ENCODE peak calls at places on chromosomes 7 and 10, in six cellular contexts. A is T follicular helper cell, L is sciatic nerve, F is bronchial epithelial cell, P is RWPE2, M is C1 segment of cervical spinal cord. S is an unnamed sample.

GRCh38 chr10:110947061-110947595 is 27.7 kb downstream of the SHOC2 start:
- DNase-seq in A (no peak), L (no peak), F (peak; percentile 43), P (no peak), M (no peak), S (no peak)

GRCh38 chr7:136956232-136956631 is 87.8 kb downstream of the CHRM2 start:
- DNase-seq in A (no peak), L (no peak), F (peak; percentile 26), P (no peak), M (no peak), S (no peak)

GRCh38 chr10:43212043-43212721 is 54.7 kb downstream of the RASGEF1A start:
- DNase-seq in A (no peak), L (peak; percentile 58), F (no peak), P (peak; percentile 28), M (no peak), S (no peak)

GRCh38 chr7:158271646-158272045 is 316.0 kb downstream of the PTPRN2 start:
- DNase-seq in A (no peak), L (peak; percentile 1), F (no peak), P (peak; percentile 19), M (no peak), S (no peak)

GRCh38 chr10:21638681-21639080 is 104.6 kb downstream of the MLLT10 start:
- DNase-seq in A (no peak), L (no peak), F (no peak), P (no peak), M (no peak), S (no peak)

GRCh38 chr7:140744005-140744404 is 47.5 kb downstream of the NDUFB2 start:
- DNase-seq in A (no peak), L (no peak), F (no peak), P (no peak), M (no peak), S (no peak)

GRCh38 chr7:20439384-20439783 is 108.7 kb downstream of the ITGB8 start:
- DNase-seq in A (no peak), L (no peak), F (no peak), P (no peak), M (no peak), S (no peak)

GRCh38 chr10:91137011-91137643 is 83.3 kb upstream of the PCGF5 start:
- DNase-seq in A (no peak), L (no peak), F (no peak), P (no peak), M (no peak), S (no peak)

GRCh38 chr10:123517376-123517775 is 148.8 kb upstream of the GPR26 start:
- DNase-seq in A (no peak), L (no peak), F (no peak), P (no peak), M (no peak), S (peak; percentile 7)

GRCh38 chr7:39816462-39817065 is 133.5 kb upstream of the CDK13 start:
- DNase-seq in A (no peak), L (no peak), F (no peak), P (no peak), M (no peak), S (no peak)

GRCh38 chr10:5609952-5610616 is 56.3 kb downstream of the ASB13 start:
- DNase-seq in A (no peak), L (no peak), F (peak; percentile 94), P (no peak), M (no peak), S (no peak)

GRCh38 chr7:85006754-85007153 is 180.1 kb downstream of the SEMA3D start:
- DNase-seq in A (no peak), L (no peak), F (peak; percentile 14), P (no peak), M (no peak), S (no peak)

GRCh38 chr10:3179174-3179573 is 6.6 kb upstream of the PITRM1 start:
- DNase-seq in A (no peak), L (no peak), F (no peak), P (no peak), M (no peak), S (no peak)

GRCh38 chr10:95480901-95481491 is 80.2 kb downstream of the SORBS1 start:
- DNase-seq in A (no peak), L (no peak), F (no peak), P (no peak), M (no peak), S (no peak)

GRCh38 chr10:127151541-127151940 is 44.9 kb downstream of the INSYN2A start:
- DNase-seq in A (no peak), L (no peak), F (peak; percentile 30), P (no peak), M (no peak), S (no peak)

GRCh38 chr7:13800694-13801448 is 188.6 kb downstream of the ETV1 start:
- DNase-seq in A (no peak), L (no peak), F (peak; percentile 96), P (peak; percentile 59), M (no peak), S (no peak)

GRCh38 chr10:80433134-80433533 is 21.0 kb upstream of the TSPAN14 start:
- DNase-seq in A (no peak), L (no peak), F (no peak), P (no peak), M (no peak), S (no peak)

GRCh38 chr10:79004311-79004710 is 64.5 kb upstream of the ZMIZ1 start:
- DNase-seq in A (no peak), L (no peak), F (peak; percentile 18), P (no peak), M (no peak), S (no peak)

GRCh38 chr10:101624526-101625102 is 36.5 kb downstream of the DPCD start:
- DNase-seq in A (no peak), L (no peak), F (peak; percentile 17), P (no peak), M (no peak), S (no peak)

GRCh38 chr7:117791877-117792780 is 81.1 kb downstream of the CTTNBP2 start:
- DNase-seq in A (no peak), L (no peak), F (no peak), P (no peak), M (no peak), S (no peak)

GRCh38 chr10:94358480-94358879 is 4.3 kb downstream of the NOC3L start:
- DNase-seq in A (no peak), L (no peak), F (peak; percentile 77), P (no peak), M (no peak), S (no peak)